ENCODE peak calls at places on chromosomes 12 and 14, in five cellular contexts. Q, Z, K, H and W are unnamed samples.
A peak's percentile ranks its signal among the peaks of the same experiment; 100 is the strongest.

GRCh38 chr14:22319526-22320352 is 269.3 kb downstream of the DAD1 start:
- DNase-seq in H (peak; percentile 88), Z (peak; percentile 62), Q (peak; percentile 33), K (peak; percentile 53), W (no peak)

GRCh38 chr12:130504836-130505175 is 167.1 kb downstream of the PIWIL1 start:
- DNase-seq in H (no peak), K (no peak), Q (no peak), Z (no peak), W (no peak)

GRCh38 chr14:75295491-75296338 is 17.1 kb downstream of the FOS start:
- DNase-seq in H (peak; percentile 85), Z (peak; percentile 78), Q (peak; percentile 72), K (peak; percentile 88), W (peak; percentile 92)

GRCh38 chr12:10719482-10719881 is 3.6 kb downstream of the YBX3 start:
- DNase-seq in H (no peak), Q (no peak), Z (peak; percentile 62), K (no peak), W (no peak)

GRCh38 chr12:96466939-96467751 is 22.2 kb upstream of the CFAP54 start:
- DNase-seq in Q (no peak), H (no peak), K (no peak), Z (no peak), W (peak; percentile 5)

GRCh38 chr12:43921666-43922337 is 85.9 kb downstream of the TMEM117 start:
- DNase-seq in H (peak; percentile 12), Q (no peak), Z (no peak), K (no peak), W (no peak)

GRCh38 chr12:81123611-81124010 is 45.7 kb downstream of the ACSS3 start:
- DNase-seq in Q (no peak), K (no peak), H (no peak), Z (no peak), W (no peak)

GRCh38 chr12:117662220-117662619 is 300.8 kb upstream of the NOS1 start:
- DNase-seq in K (peak; percentile 10), Q (no peak), H (no peak), Z (no peak), W (no peak)

GRCh38 chr14:24612186-24612585 is 2.7 kb upstream of the GZMH start:
- DNase-seq in K (no peak), Z (peak; percentile 10), Q (no peak), H (no peak), W (no peak)

GRCh38 chr14:106605548-106606448 is 1079.4 kb downstream of the TMEM121 start:
- DNase-seq in Q (no peak), Z (peak; percentile 40), K (no peak), H (no peak), W (no peak)

GRCh38 chr12:22060261-22060660 is 14.2 kb downstream of the CMAS start:
- DNase-seq in H (no peak), Q (no peak), Z (no peak), K (no peak), W (no peak)

GRCh38 chr12:119693006-119693405 is 25.1 kb downstream of the PRKAB1 start:
- DNase-seq in H (no peak), Q (no peak), K (no peak), Z (peak; percentile 78), W (no peak)

GRCh38 chr12:6965714-6966113 is 4.8 kb downstream of the PHB2 start:
- DNase-seq in Q (no peak), Z (no peak), K (no peak), H (peak; percentile 42), W (no peak)

GRCh38 chr12:21631367-21631766 is 26.3 kb downstream of the LDHB start:
- DNase-seq in Z (no peak), H (no peak), Q (no peak), K (no peak), W (no peak)

GRCh38 chr14:29911815-29912214 is 15.8 kb downstream of the PRKD1 start:
- DNase-seq in Q (no peak), K (no peak), Z (no peak), H (no peak), W (no peak)

GRCh38 chr12:64450711-64451486 is 1.0 kb upstream of the TBK1 start:
- DNase-seq in Q (no peak), Z (peak; percentile 28), H (peak; percentile 39), K (no peak), W (no peak)

GRCh38 chr12:64006211-64006610 is 161.7 kb downstream of the SRGAP1 start:
- DNase-seq in Q (no peak), K (no peak), Z (no peak), H (peak; percentile 84), W (no peak)

GRCh38 chr12:116979109-116979508 is 68.4 kb downstream of the FBXW8 start:
- DNase-seq in Z (no peak), K (no peak), H (no peak), Q (no peak), W (no peak)

GRCh38 chr12:108616941-108617858 is 16.5 kb downstream of the SELPLG start:
- DNase-seq in Q (no peak), Z (peak; percentile 38), K (no peak), H (peak; percentile 43), W (no peak)

GRCh38 chr12:104469066-104469465 is 12.3 kb downstream of the CHST11 start:
- DNase-seq in Q (no peak), Z (no peak), K (no peak), H (no peak), W (no peak)

GRCh38 chr14:58738189-58738836 is 100.6 kb downstream of the DACT1 start:
- DNase-seq in K (no peak), H (peak; percentile 92), Q (no peak), Z (peak; percentile 63), W (no peak)

GRCh38 chr12:132208153-132208823 is 64.0 kb downstream of the NOC4L start:
- DNase-seq in K (no peak), H (no peak), Q (no peak), Z (no peak), W (no peak)

GRCh38 chr12:52391618-52392002 is 6.2 kb upstream of the KRT84 start:
- DNase-seq in Z (peak; percentile 71), Q (no peak), H (no peak), K (no peak), W (peak; percentile 90)

GRCh38 chr14:105532735-105533141 is 6.4 kb downstream of the TMEM121 start:
- DNase-seq in Z (peak; percentile 12), Q (no peak), H (peak; percentile 34), K (peak; percentile 46), W (no peak)

GRCh38 chr12:109697877-109698468 is 15.7 kb upstream of the FAM222A start:
- DNase-seq in H (no peak), K (no peak), Q (no peak), Z (no peak), W (no peak)

GRCh38 chr12:65881965-65882413 is 57.7 kb downstream of the HMGA2 start:
- DNase-seq in Q (no peak), Z (no peak), K (no peak), H (peak; percentile 83), W (no peak)

GRCh38 chr12:124277394-124278222 is 17.3 kb upstream of the RFLNA start:
- DNase-seq in K (no peak), H (no peak), Z (no peak), Q (no peak), W (no peak)

GRCh38 chr14:37590810-37591139 is 4.3 kb downstream of the FOXA1 start:
- DNase-seq in K (no peak), Q (no peak), Z (no peak), H (no peak), W (no peak)

GRCh38 chr14:37590096-37590809 is 4.8 kb downstream of the FOXA1 start:
- DNase-seq in Z (no peak), K (no peak), Q (no peak), H (no peak), W (no peak)

GRCh38 chr14:37591311-37591940 is 3.6 kb downstream of the FOXA1 start:
- DNase-seq in Z (no peak), Q (peak; percentile 68), K (peak; percentile 61), H (no peak), W (no peak)

GRCh38 chr14:37592288-37593274 is 2.5 kb downstream of the FOXA1 start:
- DNase-seq in H (no peak), Q (peak; percentile 33), Z (no peak), K (peak; percentile 40), W (no peak)

DNA sequence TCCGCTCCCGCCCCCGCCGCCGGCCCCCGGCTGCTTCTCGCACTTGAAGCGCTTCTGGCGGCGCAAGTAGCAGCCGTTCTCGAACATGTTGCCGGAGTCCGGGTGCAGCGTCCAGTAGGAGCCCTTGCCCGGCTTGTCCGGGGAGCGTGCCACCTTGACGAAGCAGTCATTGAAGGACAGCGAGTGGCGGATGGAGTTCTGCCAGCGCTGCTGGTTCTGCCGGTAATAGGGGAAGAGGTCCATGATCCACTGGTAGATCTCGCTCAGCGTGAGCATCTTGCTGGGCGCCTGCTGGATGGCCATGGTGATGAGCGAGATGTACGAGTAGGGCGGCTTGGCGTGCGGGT is 3.1 kb downstream of the FOXA1 start:
- DNase-seq in H (no peak), Z (no peak), K (no peak), Q (no peak), W (no peak)
- TF ChIP-seq CTCF in H (no peak), Z (no peak), K (no peak), Q (no peak), W (no peak)

DNA sequence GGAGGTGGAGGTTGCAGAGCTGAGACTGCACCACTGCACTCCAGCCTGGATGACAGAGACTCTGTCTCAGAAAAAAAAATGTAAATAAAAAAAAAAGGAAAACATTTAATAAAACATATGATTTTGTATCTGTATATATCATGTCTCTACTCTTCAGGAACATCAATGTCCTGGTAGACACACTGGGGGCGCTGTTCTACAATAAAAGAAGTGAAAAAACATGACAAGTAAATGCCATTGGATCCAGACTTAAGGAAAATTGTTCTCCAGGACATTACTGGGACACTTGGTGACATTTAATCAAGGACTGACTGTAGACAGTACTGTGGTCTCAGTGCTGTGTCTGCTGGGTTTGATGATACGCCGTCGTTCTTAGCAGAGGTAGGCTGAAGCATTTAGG is 15.5 kb upstream of the KLC1 start:
- DNase-seq in H (peak; percentile 52), K (no peak), Q (no peak), Z (no peak), W (no peak)
- TF ChIP-seq CTCF in H (peak; percentile 48), K (no peak), Q (no peak), Z (peak; percentile 5), W (no peak)

DNA sequence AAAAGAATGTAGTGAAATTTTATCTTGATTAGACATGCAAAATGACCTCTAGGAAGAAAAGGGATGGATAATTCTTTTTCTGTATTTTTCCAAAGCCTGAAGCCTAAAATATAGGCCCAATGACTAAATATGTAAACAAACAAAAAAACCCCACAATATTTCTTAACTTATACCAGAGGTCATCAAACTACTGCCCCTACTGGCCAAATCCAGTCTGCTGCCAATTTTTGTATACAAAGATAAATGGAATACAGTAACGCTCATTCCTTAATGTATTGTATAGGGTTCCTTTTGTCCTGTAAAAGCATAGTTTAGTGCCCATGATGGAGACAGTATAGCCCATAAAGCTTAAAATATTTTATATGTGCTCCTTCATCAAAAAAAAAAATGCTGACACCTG is 145.7 kb upstream of the ALG10 start:
- DNase-seq in H (no peak), Z (no peak), K (no peak), Q (no peak), W (no peak)
- TF ChIP-seq CTCF in H (no peak), Z (no peak), K (no peak), Q (peak; percentile 42), W (no peak)

DNA sequence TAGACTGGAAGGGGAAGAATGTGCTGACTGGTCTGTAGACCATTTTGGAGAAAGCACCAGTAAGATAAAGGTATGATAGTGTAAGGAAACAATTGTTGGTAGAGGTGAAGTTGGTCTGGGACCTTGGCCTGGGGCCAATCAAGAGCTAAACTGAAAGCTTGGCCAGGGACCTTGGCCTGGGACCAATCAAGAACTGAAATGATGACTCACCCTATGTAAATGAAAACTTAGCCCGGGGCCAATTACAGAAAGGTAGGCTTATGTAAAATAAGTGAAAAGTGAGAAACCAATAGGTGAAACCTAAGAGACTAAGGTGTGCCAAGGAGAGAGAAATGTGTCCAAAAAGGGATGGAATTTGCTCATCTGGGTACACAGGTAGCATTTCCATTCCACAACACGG is 776.0 kb downstream of the C12orf50 start:
- DNase-seq in Q (no peak), H (peak; percentile 13), Z (peak; percentile 77), K (no peak), W (no peak)
- TF ChIP-seq CTCF in Q (no peak), H (no peak), Z (no peak), K (no peak), W (no peak)